ENCODE peak calls at places on chromosomes 13 and 19, in four cellular contexts. Y is heart left ventricle, C is breast epithelium, W is RWPE2. I is an unnamed sample.

GRCh38 chr19:56837492-56837891 is 3.0 kb downstream of the PEG3 start:
- DNase-seq in C (peak), Y (peak), W (no peak), I (no peak)

GRCh38 chr19:49690073-49690655 is 752 bp upstream of the CPT1C start:
- DNase-seq in C (no peak), Y (no peak), W (no peak), I (no peak)

GRCh38 chr13:48645845-48646244 is 7.9 kb upstream of the CYSLTR2 start:
- DNase-seq in Y (no peak), C (no peak), W (no peak), I (no peak)

GRCh38 chr13:104140557-104140956 is 1074.3 kb upstream of the SLC10A2 start:
- DNase-seq in C (no peak), W (no peak), Y (no peak), I (no peak)

GRCh38 chr13:112133489-112134149 is 66.7 kb downstream of the SOX1 start:
- DNase-seq in C (peak), W (no peak), Y (no peak), I (no peak)

GRCh38 chr13:33182729-33183128 is 102.8 kb downstream of the STARD13 start:
- DNase-seq in C (no peak), W (no peak), Y (no peak), I (no peak)

GRCh38 chr13:25738342-25738771 is 313.5 kb downstream of the SHISA2 start:
- DNase-seq in C (no peak), Y (no peak), W (no peak), I (no peak)

GRCh38 chr19:48401277-48401676 is 7.8 kb downstream of the GRIN2D start:
- DNase-seq in W (no peak), C (no peak), Y (no peak), I (no peak)

GRCh38 chr13:37715606-37716015 is 117.0 kb upstream of the POSTN start:
- DNase-seq in W (no peak), Y (no peak), C (no peak), I (no peak)

GRCh38 chr19:5534787-5535586 is 32.8 kb downstream of the TINCR start:
- DNase-seq in Y (no peak), W (no peak), C (no peak), I (no peak)

GRCh38 chr19:30340724-30341595 is 31.2 kb upstream of the ZNF536 start:
- DNase-seq in W (no peak), Y (no peak), C (no peak), I (no peak)

GRCh38 chr19:18349524-18350128 is 9.2 kb downstream of the PGPEP1 start:
- DNase-seq in Y (peak), W (no peak), C (peak), I (peak)

GRCh38 chr13:98571955-98572662 is 4.8 kb downstream of the STK24 start:
- DNase-seq in Y (peak), W (no peak), C (no peak), I (no peak)

GRCh38 chr13:90415902-90416301 is 931.6 kb upstream of the MIR17HG start:
- DNase-seq in C (no peak), W (no peak), Y (no peak), I (no peak)